ENCODE peak calls at places on chromosomes 4 and X, in nine cellular contexts. P is right cardiac atrium, J is right lobe of liver, F is left ventricle myocardium inferior, H is SJSA1, W is IMR-90, K is uterus, V is heart right ventricle, I is hepatocyte. G is an unnamed sample.

GRCh38 chrX:143998261-143998660 is 114.4 kb downstream of the UBE2NL start:
- DNase-seq in J (no peak), I (no peak), V (no peak), W (no peak), K (no peak), H (no peak), P (no peak), F (no peak), G (no peak)

GRCh38 chrX:49165901-49166881 is 3.6 kb downstream of the MAGIX start:
- DNase-seq in I (peak; percentile 88), J (peak; percentile 69), P (peak; percentile 79), K (peak; percentile 76), W (peak; percentile 61), H (peak; percentile 57), F (peak; percentile 80), V (peak; percentile 78), G (peak; percentile 88)

GRCh38 chr4:83335691-83336090 is 1.0 kb upstream of the HPSE start:
- DNase-seq in I (no peak), W (no peak), H (no peak), P (no peak), K (no peak), V (no peak), J (no peak), F (no peak), G (no peak)

GRCh38 chrX:16484338-16484737 is 165.6 kb upstream of the S100G start:
- DNase-seq in I (peak; percentile 24), H (peak; percentile 61), F (no peak), P (no peak), W (peak; percentile 97), V (no peak), J (no peak), K (no peak), G (no peak)

GRCh38 chrX:349702-350101 is 31.1 kb upstream of the GTPBP6 start:
- DNase-seq in H (no peak), K (no peak), F (no peak), J (no peak), V (no peak), P (no peak), I (no peak), W (no peak), G (no peak)

GRCh38 chr4:4572821-4573220 is 31.0 kb upstream of the STX18 start:
- DNase-seq in J (no peak), K (no peak), P (no peak), W (peak; percentile 47), F (no peak), I (no peak), H (no peak), V (no peak), G (no peak)

GRCh38 chrX:1196436-1196835 is 16.0 kb downstream of the CRLF2 start:
- DNase-seq in I (no peak), J (no peak), F (no peak), K (no peak), V (no peak), P (no peak), W (no peak), H (peak; percentile 11), G (no peak)

GRCh38 chr4:152680988-152681731 is 1.4 kb upstream of the TMEM154 start:
- DNase-seq in W (peak; percentile 59), F (no peak), K (no peak), V (no peak), P (no peak), I (no peak), J (no peak), H (no peak), G (no peak)

GRCh38 chr4:18390655-18391369 is 369.3 kb upstream of the LCORL start:
- DNase-seq in P (no peak), K (no peak), I (no peak), V (no peak), J (no peak), H (no peak), W (no peak), F (no peak), G (no peak)

GRCh38 chrX:989959-990510 is 222.4 kb downstream of the CRLF2 start:
- DNase-seq in W (peak; percentile 56), I (peak; percentile 48), H (no peak), F (peak; percentile 25), J (no peak), K (peak; percentile 95), V (peak; percentile 28), P (peak; percentile 87), G (peak; percentile 52)

GRCh38 chr4:24980064-24980690 is 50.6 kb downstream of the LGI2 start:
- DNase-seq in V (no peak), K (peak; percentile 76), J (peak; percentile 60), H (no peak), F (no peak), I (peak; percentile 79), W (peak; percentile 62), P (peak; percentile 44), G (peak; percentile 60)

GRCh38 chr4:25098964-25099843 is 61.0 kb downstream of the SEPSECS start:
- DNase-seq in I (peak; percentile 54), V (peak; percentile 81), F (peak; percentile 90), P (peak; percentile 82), H (no peak), J (peak; percentile 59), K (peak; percentile 58), W (peak; percentile 63), G (peak; percentile 35)

GRCh38 chrX:40167240-40168182 is 69.8 kb upstream of the BCOR start:
- DNase-seq in F (no peak), W (no peak), J (no peak), I (peak; percentile 84), K (peak; percentile 60), P (no peak), V (no peak), H (no peak), G (peak; percentile 42)

GRCh38 chr4:145909331-145909730 is 29.3 kb downstream of the ZNF827 start:
- DNase-seq in J (peak; percentile 52), V (peak; percentile 66), K (peak; percentile 88), H (no peak), I (no peak), W (no peak), P (peak; percentile 75), F (peak; percentile 75), G (peak; percentile 91)

GRCh38 chr4:133146574-133147198 is 2.4 kb upstream of the PCDH10 start:
- DNase-seq in F (no peak), I (peak; percentile 69), P (peak; percentile 34), V (peak; percentile 13), K (peak; percentile 25), W (peak; percentile 40), H (no peak), J (no peak), G (peak; percentile 5)

GRCh38 chr4:6095023-6095817 is 77.0 kb upstream of the C4orf50 start:
- DNase-seq in K (no peak), V (no peak), P (no peak), H (no peak), I (peak; percentile 57), F (no peak), J (no peak), W (peak; percentile 4), G (no peak)

GRCh38 chr4:95289028-95289634 is 259.6 kb downstream of the UNC5C start:
- DNase-seq in H (no peak), W (peak; percentile 16), I (peak; percentile 20), F (no peak), K (no peak), P (no peak), J (no peak), V (no peak), G (no peak)

DNA sequence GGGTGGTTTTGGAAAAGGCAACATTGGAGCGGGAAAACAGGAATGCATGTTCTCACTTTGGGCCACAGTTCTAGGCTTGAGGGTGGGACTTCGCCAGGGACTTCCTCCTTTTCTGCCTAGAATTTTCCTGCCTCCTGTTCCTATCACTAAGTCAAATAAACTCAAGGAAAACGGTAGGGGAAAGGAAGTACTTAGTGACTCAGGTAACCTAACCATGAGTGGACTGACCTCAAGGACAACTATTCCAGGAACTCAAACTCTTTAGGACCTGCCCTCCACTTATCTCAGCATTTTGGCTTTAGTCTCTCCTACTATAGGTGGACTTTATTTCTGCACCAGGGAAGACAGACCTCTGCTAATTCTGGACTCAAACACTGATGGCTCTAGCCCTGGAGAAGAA is 281.7 kb downstream of the ZNF674 start:
- DNase-seq in F (no peak), J (no peak), K (no peak), V (no peak), P (no peak), H (no peak), W (no peak), I (no peak), G (peak; percentile 7)
- H3K4me1 ChIP-seq in F (no peaks in the 10 kb centered on the region), J (no peaks in the 10 kb centered on the region), K (no peaks in the 10 kb centered on the region), V (no peaks in the 10 kb centered on the region), P (no peaks in the 10 kb centered on the region), H (peaks cover 3% of the 10 kb centered on the region), W (no peaks in the 10 kb centered on the region), I (no peaks in the 10 kb centered on the region), G (no peaks in the 10 kb centered on the region)

GRCh38 chrX:113412106-113412505 is 571.5 kb upstream of the AMOT start:
- DNase-seq in W (no peak), K (no peak), I (no peak), J (no peak), V (no peak), H (no peak), F (no peak), P (no peak), G (no peak)

GRCh38 chrX:113408843-113409242 is 568.2 kb upstream of the AMOT start:
- DNase-seq in P (no peak), V (no peak), W (no peak), K (no peak), H (no peak), F (no peak), J (no peak), I (no peak), G (no peak)
- H3K4me3 ChIP-seq in P (no peak overlapping the region), V (no peak overlapping the region), W (no peak overlapping the region), K (no peak overlapping the region), H (no peak overlapping the region), F (no peak overlapping the region), J (no peak overlapping the region), I (no peak overlapping the region), G (no peak overlapping the region)

GRCh38 chr4:787561-787981 is 38.4 kb downstream of the CPLX1 start:
- DNase-seq in K (no peak), W (no peak), P (no peak), H (no peak), J (no peak), I (no peak), F (no peak), V (no peak), G (no peak)
- H3K4me1 ChIP-seq in K (no peaks in the 10 kb centered on the region), W (peaks cover under 1% of the 10 kb centered on the region), P (no peaks in the 10 kb centered on the region), H (no peaks in the 10 kb centered on the region), J (peaks cover 26% of the 10 kb centered on the region), I (peaks cover 18% of the 10 kb centered on the region), F (peaks cover 58% of the 10 kb centered on the region), V (peaks cover 54% of the 10 kb centered on the region), G (peaks cover under 1% of the 10 kb centered on the region)

GRCh38 chrX:37753384-37753783 is 26.5 kb upstream of the CYBB start:
- DNase-seq in F (no peak), V (no peak), I (no peak), P (no peak), H (no peak), J (no peak), W (no peak), K (no peak), G (peak; percentile 25)

GRCh38 chrX:37755073-37755472 is 24.8 kb upstream of the CYBB start:
- DNase-seq in I (no peak), P (no peak), F (no peak), K (no peak), W (no peak), J (no peak), H (no peak), V (no peak), G (peak; percentile 29)

GRCh38 chrX:37757082-37757481 is 22.8 kb upstream of the CYBB start:
- DNase-seq in I (no peak), V (no peak), P (no peak), K (no peak), H (no peak), W (no peak), F (no peak), J (no peak), G (no peak)

GRCh38 chrX:37752941-37753340 is 26.9 kb upstream of the CYBB start:
- DNase-seq in K (no peak), J (no peak), P (no peak), W (no peak), H (no peak), F (no peak), I (no peak), V (no peak), G (no peak)

GRCh38 chrX:37754518-37754917 is 25.3 kb upstream of the CYBB start:
- DNase-seq in P (no peak), W (no peak), K (no peak), I (no peak), J (no peak), H (no peak), V (no peak), F (no peak), G (no peak)
- H3K4me3 ChIP-seq in P (no peak overlapping the region), W (no peak overlapping the region), K (no peak overlapping the region), I (no peak overlapping the region), J (no peak overlapping the region), H (no peak overlapping the region), V (no peak overlapping the region), F (no peak overlapping the region), G (no peak overlapping the region)

G was measured in small intestine.